ENCODE peak calls at places on chromosomes 1 and 21, in four cellular contexts. S is K562, O is HepG2, J is GM12878. G is an unnamed sample.

GRCh38 chr1:116556289-116557006 is 14.4 kb downstream of the CD58 start:
- DNase-seq in O (no peak), S (peak; percentile 75), J (peak; percentile 96), G (no peak)

GRCh38 chr21:34078915-34079314 is 5.5 kb downstream of the MRPS6 start:
- DNase-seq in J (no peak), S (no peak), O (no peak), G (no peak)

GRCh38 chr1:33943978-33944377 is 80.1 kb downstream of the HMGB4 start:
- DNase-seq in O (no peak), S (no peak), J (no peak), G (no peak)

GRCh38 chr1:171468120-171468790 is 17.1 kb upstream of the PRRC2C start:
- DNase-seq in O (no peak), J (no peak), S (no peak), G (no peak)

GRCh38 chr1:27548858-27549719 is 54.9 kb downstream of the AHDC1 start:
- DNase-seq in J (no peak), O (no peak), S (no peak), G (no peak)

GRCh38 chr1:211813590-211813989 is 17.0 kb downstream of the LPGAT1 start:
- DNase-seq in O (no peak), J (no peak), S (no peak), G (no peak)

GRCh38 chr1:2429780-2430591 is 17.6 kb upstream of the PEX10 start:
- DNase-seq in O (no peak), J (no peak), S (peak; percentile 57), G (no peak)

GRCh38 chr1:113918243-113918642 is 10.9 kb upstream of the HIPK1 start:
- DNase-seq in J (no peak), S (peak; percentile 51), O (no peak), G (no peak)

GRCh38 chr21:37072239-37072987 is 458 bp downstream of the PIGP start:
- DNase-seq in J (no peak), S (peak; percentile 76), O (no peak), G (no peak)

GRCh38 chr1:89603651-89604413 is 29.1 kb upstream of the LRRC8C start:
- DNase-seq in J (no peak), O (no peak), S (no peak), G (no peak)

GRCh38 chr1:117658676-117659075 is 52.8 kb downstream of the TENT5C start:
- DNase-seq in J (peak; percentile 51), S (no peak), O (no peak), G (no peak)

GRCh38 chr21:28872218-28872617 is 120.5 kb downstream of the LTN1 start:
- DNase-seq in S (no peak), J (no peak), O (no peak), G (no peak)

GRCh38 chr1:94590203-94591137 is 48.9 kb upstream of the F3 start:
- DNase-seq in J (no peak), O (no peak), S (no peak), G (no peak)

GRCh38 chr1:64540265-64540791 is 70.4 kb downstream of the CACHD1 start:
- DNase-seq in S (no peak), O (no peak), J (no peak), G (no peak)

GRCh38 chr1:15242766-15243165 is 4.3 kb upstream of the FHAD1 start:
- DNase-seq in J (no peak), O (no peak), S (no peak), G (no peak)

GRCh38 chr1:154999651-155000474 is 2.7 kb upstream of the ZBTB7B start:
- DNase-seq in S (peak; percentile 80), J (no peak), O (peak; percentile 41), G (peak; percentile 85)

GRCh38 chr21:40166291-40166843 is 299.1 kb downstream of the PCP4 start:
- DNase-seq in J (no peak), O (no peak), S (no peak), G (no peak)

GRCh38 chr1:63671514-63671913 is 78.3 kb downstream of the PGM1 start:
- DNase-seq in O (no peak), J (no peak), S (peak; percentile 17), G (no peak)

GRCh38 chr1:242243472-242243871 is 244.6 kb upstream of the MAP1LC3C start:
- DNase-seq in S (no peak), O (no peak), J (no peak), G (no peak)

DNA sequence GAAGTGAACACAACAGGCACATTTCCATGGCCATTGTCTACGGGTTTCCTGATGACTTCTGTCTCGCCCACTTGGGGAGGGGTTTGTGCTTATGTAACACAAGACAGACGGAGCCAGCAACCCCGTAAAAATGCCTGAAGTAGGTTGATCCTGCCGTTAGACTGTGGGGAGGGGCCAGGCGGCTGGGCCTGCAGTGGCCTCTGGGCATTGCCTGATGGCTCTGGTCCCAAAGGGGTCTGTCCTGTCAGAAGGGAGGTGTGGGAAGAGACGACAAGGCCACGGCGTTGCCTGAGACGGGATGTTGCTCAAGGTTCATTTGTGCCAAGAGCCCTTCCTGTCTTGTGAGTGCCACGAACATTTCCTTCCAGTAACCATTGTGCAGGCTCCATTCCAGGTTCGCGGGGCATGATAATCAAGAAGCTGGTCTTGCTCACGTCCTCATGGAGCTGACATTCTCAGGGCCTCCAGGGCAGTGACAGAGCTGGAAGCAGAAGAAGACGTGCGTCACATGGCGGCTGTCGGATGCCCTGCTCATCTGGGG is 44.7 kb downstream of the ABCG1 start:
- DNase-seq in S (no peak), O (no peak), J (no peak), G (no peak)
- TF ChIP-seq CBX5 in S (no peak), O (no peak), J (no peak), G (no peak)

GRCh38 chr1:25744636-25745425 is 55.2 kb upstream of the SELENON start:
- DNase-seq in J (no peak), O (no peak), S (no peak), G (no peak)
- TF ChIP-seq CBX5 in J (no peak), O (no peak), S (no peak), G (no peak)

GRCh38 chr1:22281521-22282241 is 138.8 kb upstream of the WNT4 start:
- DNase-seq in S (no peak), O (no peak), J (no peak), G (no peak)

GRCh38 chr1:22284236-22284635 is 141.3 kb upstream of the WNT4 start:
- DNase-seq in J (no peak), O (no peak), S (no peak), G (no peak)

GRCh38 chr1:22284906-22285544 is 142.1 kb upstream of the WNT4 start:
- DNase-seq in S (no peak), O (no peak), J (no peak), G (no peak)

GRCh38 chr1:22282281-22282970 is 139.5 kb upstream of the WNT4 start:
- DNase-seq in O (no peak), J (no peak), S (no peak), G (peak; percentile 38)

GRCh38 chr1:22283596-22283995 is 140.7 kb upstream of the WNT4 start:
- DNase-seq in S (no peak), J (no peak), O (no peak), G (no peak)
- TF ChIP-seq CBX5 in S (no peak), J (no peak), O (no peak), G (no peak)

DNA sequence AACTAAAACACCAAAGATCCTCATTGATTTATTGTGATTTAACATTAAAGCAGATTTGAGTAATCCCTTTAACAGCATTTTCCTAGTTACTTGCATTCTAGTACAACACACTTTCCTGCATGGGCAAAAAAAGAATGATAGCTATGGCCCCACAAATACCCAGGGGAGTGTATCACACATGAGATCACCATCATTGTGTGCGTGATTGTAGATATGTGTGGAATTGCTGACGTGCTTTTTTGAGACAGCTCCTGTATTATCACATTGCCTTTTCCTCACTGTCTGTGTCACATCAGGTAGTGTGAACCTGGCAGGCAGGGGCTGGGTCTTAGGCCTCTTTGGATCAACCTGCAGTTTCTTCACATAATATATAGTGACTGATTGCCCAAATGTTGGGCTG is 48.5 kb upstream of the SAMD13 start:
- DNase-seq in J (no peak), O (no peak), S (no peak), G (no peak)
- TF ChIP-seq CBX5 in J (no peak), O (no peak), S (no peak), G (no peak)

G was measured in H1.